ENCODE peak calls at places on chromosome 21, in five cellular contexts. J, C, Z, M and R are unnamed samples.

GRCh38 chr21:43207868-43208267 is 39.1 kb downstream of the CRYAA start:
- DNase-seq in J (no peak), C (no peak), Z (no peak), M (no peak), R (no peak)

GRCh38 chr21:21232320-21232719 is 234.1 kb downstream of the NCAM2 start:
- DNase-seq in J (no peak), C (no peak), Z (no peak), M (peak; percentile 53), R (no peak)

GRCh38 chr21:26388731-26389231 is 184.3 kb downstream of the CYYR1 start:
- DNase-seq in J (no peak), C (no peak), Z (no peak), M (peak; percentile 34), R (no peak)

GRCh38 chr21:17667256-17667655 is 54.6 kb upstream of the BTG3 start:
- DNase-seq in J (no peak), C (no peak), Z (no peak), M (no peak), R (no peak)

GRCh38 chr21:28207776-28208175 is 784.9 kb downstream of the LTN1 start:
- DNase-seq in J (no peak), C (no peak), Z (no peak), M (no peak), R (no peak)

GRCh38 chr21:8993943-8994639 is 1527.3 kb upstream of the TPTE start:
- DNase-seq in J (no peak), C (no peak), Z (no peak), M (no peak), R (no peak)

GRCh38 chr21:46189213-46189958 is 5.1 kb upstream of the SPATC1L start:
- DNase-seq in J (no peak), C (no peak), Z (no peak), M (no peak), R (no peak)

GRCh38 chr21:44521301-44521927 is 18.6 kb downstream of the KRTAP10-1 start:
- DNase-seq in J (no peak), C (no peak), Z (no peak), M (no peak), R (no peak)

GRCh38 chr21:34132202-34132601 is 58.8 kb downstream of the MRPS6 start:
- DNase-seq in J (no peak), C (no peak), Z (no peak), M (no peak), R (no peak)

GRCh38 chr21:17900281-17900989 is 81.3 kb upstream of the C21orf91 start:
- DNase-seq in J (no peak), C (no peak), Z (no peak), M (no peak), R (no peak)

GRCh38 chr21:34933609-34934345 is 115.3 kb downstream of the RUNX1 start:
- DNase-seq in J (no peak), C (no peak), Z (no peak), M (no peak), R (no peak)

GRCh38 chr21:42621828-42622199 is 31.6 kb upstream of the PDE9A start:
- DNase-seq in J (no peak), C (no peak), Z (no peak), M (no peak), R (no peak)

GRCh38 chr21:36747815-36748381 is 49.0 kb downstream of the SIM2 start:
- DNase-seq in J (peak; percentile 45), C (no peak), Z (no peak), M (no peak), R (no peak)

GRCh38 chr21:38787461-38788274 is 18.1 kb upstream of the ETS2 start:
- DNase-seq in J (no peak), C (no peak), Z (no peak), M (peak; percentile 74), R (no peak)

GRCh38 chr21:45286671-45287437 is 841 bp downstream of the POFUT2 start:
- DNase-seq in J (no peak), C (no peak), Z (no peak), M (no peak), R (no peak)

GRCh38 chr21:38796426-38796825 is 9.3 kb upstream of the ETS2 start:
- DNase-seq in J (no peak), C (no peak), Z (no peak), M (no peak), R (no peak)

GRCh38 chr21:44088401-44088780 is 18.8 kb upstream of the PWP2 start:
- DNase-seq in J (no peak), C (no peak), Z (no peak), M (no peak), R (no peak)

GRCh38 chr21:46634427-46634826 is 1.0 kb upstream of the PRMT2 start:
- DNase-seq in J (no peak), C (no peak), Z (no peak), M (no peak), R (no peak)

GRCh38 chr21:46515109-46515508 is 56.4 kb downstream of the DIP2A start:
- DNase-seq in J (peak; percentile 17), C (no peak), Z (no peak), M (no peak), R (no peak)

GRCh38 chr21:41600556-41600955 is 92.6 kb upstream of the TMPRSS2 start:
- DNase-seq in J (no peak), C (no peak), Z (no peak), M (no peak), R (no peak)

GRCh38 chr21:26842976-26843911 is 2.0 kb downstream of the ADAMTS1 start:
- DNase-seq in J (peak; percentile 65), C (peak; percentile 27), Z (no peak), M (peak; percentile 86), R (peak; percentile 82)

GRCh38 chr21:15754640-15755039 is 24.9 kb downstream of the USP25 start:
- DNase-seq in J (no peak), C (no peak), Z (no peak), M (no peak), R (no peak)

GRCh38 chr21:33268736-33269441 is 2.7 kb downstream of the IL10RB start:
- DNase-seq in J (no peak), C (no peak), Z (peak; percentile 43), M (no peak), R (no peak)

GRCh38 chr21:45078877-45079281 is 4.5 kb downstream of the ADARB1 start:
- DNase-seq in J (no peak), C (no peak), Z (peak; percentile 71), M (peak; percentile 38), R (no peak)

GRCh38 chr21:15001113-15001512 is 63.7 kb downstream of the NRIP1 start:
- DNase-seq in J (no peak), C (no peak), Z (no peak), M (no peak), R (no peak)

GRCh38 chr21:27429612-27430361 is 462.9 kb upstream of the ADAMTS5 start:
- DNase-seq in J (no peak), C (no peak), Z (no peak), M (no peak), R (no peak)

GRCh38 chr21:36693144-36694040 is 5.5 kb upstream of the SIM2 start:
- DNase-seq in J (no peak), C (no peak), Z (no peak), M (no peak), R (no peak)

GRCh38 chr21:41630249-41630648 is 122.3 kb upstream of the TMPRSS2 start:
- DNase-seq in J (no peak), C (no peak), Z (no peak), M (peak; percentile 96), R (peak; percentile 64)

GRCh38 chr21:38954450-38955059 is 148.8 kb downstream of the ETS2 start:
- DNase-seq in J (no peak), C (no peak), Z (no peak), M (no peak), R (no peak)

GRCh38 chr21:45894107-45894810 is 87.3 kb upstream of the COL6A1 start:
- DNase-seq in J (no peak), C (no peak), Z (no peak), M (no peak), R (no peak)

GRCh38 chr21:43785134-43785533 is 4.2 kb upstream of the RRP1 start:
- DNase-seq in J (no peak), C (no peak), Z (no peak), M (no peak), R (no peak)

GRCh38 chr21:42153046-42153685 is 65.8 kb upstream of the ABCG1 start:
- DNase-seq in J (no peak), C (no peak), Z (no peak), M (no peak), R (no peak)

GRCh38 chr21:26441081-26441610 is 131.9 kb downstream of the CYYR1 start:
- DNase-seq in J (no peak), C (no peak), Z (no peak), M (no peak), R (no peak)

GRCh38 chr21:34913786-34914185 is 135.3 kb downstream of the RUNX1 start:
- DNase-seq in J (no peak), C (no peak), Z (no peak), M (no peak), R (no peak)